ENCODE peak calls at places on chromosomes 2 and 18, in nine cellular contexts. Z is H9, H is upper lobe of right lung, F is AG04450, I is epithelial cell of esophagus, S is endothelial cell of umbilical vein, B is GM10248, M is GM06990, Y is IMR-90. P is an unnamed sample.
A peak's percentile ranks its signal among the peaks of the same experiment; 100 is the strongest.

GRCh38 chr18:41150316-41150715 is 804.7 kb upstream of the PIK3C3 start:
- DNase-seq in Z (no peak), B (no peak), Y (no peak), M (no peak), F (no peak), S (no peak), I (peak; percentile 84), H (no peak), P (no peak)

GRCh38 chr2:63514781-63515180 is 73.5 kb downstream of the WDPCP start:
- DNase-seq in H (no peak), Z (no peak), F (no peak), Y (no peak), M (no peak), I (no peak), B (no peak), S (no peak), P (no peak)

GRCh38 chr2:37457401-37457901 is 113.0 kb downstream of the QPCT start:
- DNase-seq in S (peak; percentile 45), B (no peak), H (no peak), F (peak; percentile 15), Z (no peak), I (no peak), Y (peak; percentile 78), M (no peak), P (no peak)

GRCh38 chr2:107336536-107336935 is 450.6 kb upstream of the ST6GAL2 start:
- DNase-seq in F (no peak), Y (no peak), H (no peak), B (no peak), Z (no peak), S (no peak), M (no peak), I (no peak), P (no peak)

GRCh38 chr2:60837123-60837522 is 44.3 kb upstream of the REL start:
- DNase-seq in M (peak; percentile 40), I (no peak), Y (no peak), S (no peak), H (no peak), B (peak; percentile 47), Z (no peak), F (no peak), P (no peak)

GRCh38 chr2:32990556-32990955 is 43.8 kb downstream of the LTBP1 start:
- DNase-seq in Z (no peak), B (no peak), F (no peak), Y (no peak), I (peak; percentile 67), M (no peak), H (no peak), S (no peak), P (no peak)

GRCh38 chr18:22229456-22230124 is 60.2 kb downstream of the GATA6 start:
- DNase-seq in Z (no peak), M (no peak), F (no peak), H (no peak), Y (no peak), S (no peak), B (no peak), I (no peak), P (no peak)

GRCh38 chr2:23824777-23825212 is 102.1 kb downstream of the ATAD2B start:
- DNase-seq in H (no peak), M (peak; percentile 45), B (peak; percentile 55), F (no peak), S (peak; percentile 78), Y (peak; percentile 62), Z (no peak), I (peak; percentile 50), P (peak; percentile 54)

GRCh38 chr2:157411624-157412336 is 32.1 kb downstream of the CYTIP start:
- DNase-seq in S (no peak), I (no peak), B (no peak), Y (no peak), Z (no peak), F (no peak), H (no peak), M (no peak), P (no peak)

GRCh38 chr18:62449490-62450104 is 73.2 kb upstream of the ZCCHC2 start:
- DNase-seq in H (no peak), Y (no peak), F (no peak), B (no peak), M (no peak), S (no peak), Z (no peak), I (no peak), P (no peak)

DNA sequence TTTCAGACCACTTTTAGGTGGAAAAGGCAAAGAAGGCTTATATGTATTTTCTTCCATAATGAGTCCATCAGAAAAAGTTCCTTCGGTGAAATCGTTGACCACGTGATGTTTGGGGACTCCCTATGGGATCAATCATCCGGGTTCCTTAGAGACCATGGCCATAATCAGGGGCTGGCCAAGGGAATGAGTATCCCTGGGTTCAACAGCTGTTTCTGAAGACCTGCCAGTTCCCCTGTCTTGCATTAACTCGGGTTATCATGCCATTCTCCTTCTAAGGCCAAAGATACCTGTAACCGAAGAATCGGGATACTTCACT is 18.7 kb upstream of the TMEM177 start:
- DNase-seq in B (no peak), H (no peak), Z (no peak), F (no peak), Y (no peak), I (no peak), M (no peak), S (no peak), P (no peak)
- TF ChIP-seq CTCF in B (no peak), H (no peak), Z (no peak), F (no peak), Y (no peak), I (no peak), M (no peak), S (no peak), P (no peak)

GRCh38 chr2:137945229-137945628 is 19.0 kb upstream of the HNMT start:
- DNase-seq in Z (no peak), I (no peak), B (no peak), S (no peak), Y (no peak), M (no peak), F (no peak), H (no peak), P (no peak)

GRCh38 chr2:137943035-137943830 is 21.0 kb upstream of the HNMT start:
- DNase-seq in Y (no peak), B (no peak), F (no peak), Z (no peak), H (no peak), S (no peak), M (no peak), I (no peak), P (no peak)

GRCh38 chr2:137942785-137943034 is 21.6 kb upstream of the HNMT start:
- DNase-seq in I (no peak), F (no peak), B (no peak), Z (no peak), M (no peak), S (no peak), H (no peak), Y (no peak), P (no peak)

GRCh38 chr2:137944714-137945113 is 19.6 kb upstream of the HNMT start:
- DNase-seq in F (no peak), H (no peak), B (no peak), Y (no peak), Z (no peak), M (no peak), S (no peak), I (no peak), P (no peak)

DNA sequence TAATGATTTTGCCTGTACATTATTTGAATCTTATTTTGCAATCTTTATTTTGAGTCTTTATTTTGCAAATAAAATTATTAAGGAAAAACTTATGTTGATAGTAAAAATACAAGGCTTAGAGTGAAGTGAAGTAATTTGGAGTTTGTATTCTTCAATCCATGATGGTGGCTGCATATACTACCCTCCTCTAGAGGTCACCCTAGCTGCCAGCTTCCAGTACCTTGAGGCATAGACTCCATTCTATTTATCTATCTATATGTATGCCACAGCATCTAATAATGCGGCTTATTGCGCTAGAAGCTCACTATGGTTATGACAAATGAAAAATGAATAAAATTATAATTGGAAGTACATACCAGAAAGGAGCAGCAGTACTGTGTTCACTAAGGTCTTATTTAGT is 20.3 kb upstream of the HNMT start:
- DNase-seq in F (no peak), H (no peak), I (no peak), B (no peak), Y (no peak), S (no peak), M (no peak), Z (no peak), P (no peak)
- TF ChIP-seq CTCF in F (no peak), H (no peak), I (peak; percentile 27), B (no peak), Y (no peak), S (no peak), M (no peak), Z (peak; percentile 46), P (no peak)

GRCh38 chr18:3447035-3447894 is 2.7 kb upstream of the TGIF1 start:
- DNase-seq in M (no peak), F (no peak), Y (peak; percentile 62), S (peak; percentile 74), B (no peak), H (peak; percentile 82), I (peak; percentile 50), Z (peak; percentile 50), P (peak; percentile 43)

GRCh38 chr18:3442894-3443293 is 7.1 kb upstream of the TGIF1 start:
- DNase-seq in F (no peak), Y (no peak), S (no peak), I (no peak), H (no peak), M (no peak), B (no peak), Z (no peak), P (no peak)

GRCh38 chr18:3444954-3445353 is 5.0 kb upstream of the TGIF1 start:
- DNase-seq in H (no peak), Z (no peak), B (no peak), I (no peak), F (no peak), Y (no peak), S (no peak), M (no peak), P (no peak)

GRCh38 chr18:3440340-3440739 is 9.6 kb upstream of the TGIF1 start:
- DNase-seq in F (no peak), M (no peak), Z (no peak), I (no peak), S (no peak), Y (no peak), B (no peak), H (no peak), P (no peak)

GRCh38 chr18:3441290-3441689 is 8.7 kb upstream of the TGIF1 start:
- DNase-seq in Z (peak; percentile 51), M (no peak), H (no peak), Y (no peak), I (no peak), S (peak; percentile 50), B (no peak), F (no peak), P (peak; percentile 53)
- TF ChIP-seq CTCF in Z (peak; percentile 64), M (no peak), H (peak; percentile 34), Y (peak; percentile 31), I (peak; percentile 53), S (no peak), B (no peak), F (no peak), P (peak; percentile 22)

DNA sequence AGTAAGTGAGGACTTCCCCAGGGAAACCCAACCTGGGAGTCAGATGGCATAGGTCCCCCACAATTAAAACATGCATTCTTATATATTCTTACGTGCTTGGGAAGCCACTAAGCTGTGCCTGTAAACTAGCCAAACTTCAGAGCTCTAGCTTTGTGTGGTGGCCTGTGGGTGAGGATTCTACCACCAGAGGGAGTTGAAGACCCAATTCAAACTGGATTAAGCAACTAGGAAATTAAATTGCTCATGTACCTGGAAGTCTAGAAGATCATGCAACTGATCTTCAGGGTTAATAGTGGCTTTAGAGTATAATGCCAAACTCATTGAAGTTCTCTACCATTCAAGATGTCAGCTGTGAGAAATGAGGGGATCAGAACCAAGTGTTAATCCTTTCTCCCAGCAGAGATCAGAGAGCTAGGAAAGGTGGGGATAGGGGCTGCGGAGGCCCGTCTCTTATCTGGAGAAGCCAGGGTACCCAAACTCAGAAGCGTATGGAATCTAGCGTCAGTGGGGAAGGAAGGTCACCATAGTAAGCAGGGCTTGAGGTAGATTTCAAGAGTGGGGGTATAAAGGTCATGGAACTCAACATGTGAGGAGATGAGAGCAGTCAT is 53.2 kb upstream of the CCDC85A start:
- DNase-seq in M (no peak), I (peak; percentile 60), H (no peak), Y (peak; percentile 31), F (peak; percentile 2), Z (peak; percentile 41), B (no peak), S (peak; percentile 78), P (peak; percentile 49)
- TF ChIP-seq CTCF in M (peak; percentile 64), I (peak; percentile 94), H (peak; percentile 60), Y (peak; percentile 63), F (peak; percentile 79), Z (peak; percentile 78), B (peak; percentile 44), S (peak; percentile 76), P (peak; percentile 65)

P was measured in Calu3.